ENCODE peak calls at places on chromosomes 3 and 15, in five cellular contexts. One of them, this sample, is unnamed.
A peak's percentile ranks its signal among the peaks of the same experiment; 100 is the strongest.

GRCh38 chr3:43786102-43786952 is 95.6 kb downstream of the ABHD5 start:
- DNase-seq in lower lobe of right lung: no peak
- DNase-seq in fibroblast of mammary gland: no peak
- DNase-seq in hepatocyte: no peak
- DNase-seq in lower leg skin: no peak
- DNase-seq in this sample: no peak

GRCh38 chr3:151795276-151795675 is 18.6 kb upstream of the AADAC start:
- DNase-seq in lower lobe of right lung: no peak
- DNase-seq in fibroblast of mammary gland: peak; percentile 91
- DNase-seq in hepatocyte: no peak
- DNase-seq in lower leg skin: no peak
- DNase-seq in this sample: no peak

GRCh38 chr3:126807795-126808194 is 103.8 kb downstream of the CHCHD6 start:
- DNase-seq in lower lobe of right lung: no peak
- DNase-seq in fibroblast of mammary gland: peak; percentile 64
- DNase-seq in hepatocyte: no peak
- DNase-seq in lower leg skin: no peak
- DNase-seq in this sample: no peak

GRCh38 chr3:23129817-23130216 is 73.3 kb upstream of the UBE2E2 start:
- DNase-seq in lower lobe of right lung: no peak
- DNase-seq in fibroblast of mammary gland: peak; percentile 71
- DNase-seq in hepatocyte: peak; percentile 51
- DNase-seq in lower leg skin: no peak
- DNase-seq in this sample: no peak

GRCh38 chr3:186171528-186171927 is 62.6 kb upstream of the ETV5 start:
- DNase-seq in lower lobe of right lung: no peak
- DNase-seq in fibroblast of mammary gland: no peak
- DNase-seq in hepatocyte: no peak
- DNase-seq in lower leg skin: no peak
- DNase-seq in this sample: no peak

GRCh38 chr3:195212033-195212748 is 58.8 kb downstream of the XXYLT1 start:
- DNase-seq in lower lobe of right lung: no peak
- DNase-seq in fibroblast of mammary gland: no peak
- DNase-seq in hepatocyte: no peak
- DNase-seq in lower leg skin: peak; percentile 10
- DNase-seq in this sample: peak; percentile 13

GRCh38 chr3:61571516-61572336 is 10.4 kb downstream of the PTPRG start:
- DNase-seq in lower lobe of right lung: no peak
- DNase-seq in fibroblast of mammary gland: peak; percentile 96
- DNase-seq in hepatocyte: no peak
- DNase-seq in lower leg skin: no peak
- DNase-seq in this sample: no peak

GRCh38 chr3:126100688-126101301 is 16.9 kb upstream of the SLC41A3 start:
- DNase-seq in lower lobe of right lung: no peak
- DNase-seq in fibroblast of mammary gland: peak; percentile 66
- DNase-seq in hepatocyte: no peak
- DNase-seq in lower leg skin: no peak
- DNase-seq in this sample: no peak

GRCh38 chr3:69433938-69434263 is 48.0 kb upstream of the FRMD4B start:
- DNase-seq in lower lobe of right lung: no peak
- DNase-seq in fibroblast of mammary gland: no peak
- DNase-seq in hepatocyte: peak; percentile 55
- DNase-seq in lower leg skin: no peak
- DNase-seq in this sample: no peak

DNA sequence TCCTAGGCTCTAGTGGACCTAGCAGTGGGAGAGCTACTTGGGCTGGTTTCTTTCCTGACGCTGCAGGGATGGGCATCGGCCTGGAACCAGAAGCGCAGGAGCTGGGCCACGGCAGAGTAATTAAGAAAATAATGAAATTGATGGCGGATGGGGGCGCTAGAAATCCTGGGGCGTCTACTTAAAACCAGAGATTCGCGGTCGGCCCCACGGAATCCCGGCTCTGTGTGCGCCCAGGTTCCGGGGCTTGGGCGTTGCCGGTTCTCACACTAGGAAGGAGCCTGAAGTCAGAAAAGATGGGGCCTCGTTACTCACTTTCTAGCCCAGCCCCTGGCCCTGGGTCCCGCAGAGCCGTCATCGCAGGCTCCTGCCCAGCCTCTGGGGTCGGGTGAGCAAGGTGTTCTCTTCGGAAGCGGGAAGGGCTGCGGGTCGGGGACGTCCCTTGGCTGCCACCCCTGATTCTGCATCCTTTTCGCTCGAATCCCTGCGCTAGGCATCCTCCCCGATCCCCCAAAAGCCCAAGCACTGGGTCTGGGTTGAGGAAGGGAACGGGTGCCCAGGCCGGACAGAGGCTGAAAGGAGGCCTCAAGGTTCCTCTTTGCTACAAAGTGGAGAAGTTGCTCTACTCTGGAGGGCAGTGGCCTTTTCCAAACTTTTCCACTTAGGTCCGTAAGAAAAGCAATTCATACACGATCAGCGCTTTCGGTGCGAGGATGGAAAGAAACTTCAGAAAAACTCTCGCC is 6.1 kb downstream of the SOX14 start:
- DNase-seq in lower lobe of right lung: no peak
- DNase-seq in fibroblast of mammary gland: no peak
- DNase-seq in hepatocyte: no peak
- DNase-seq in lower leg skin: no peak
- DNase-seq in this sample: no peak
- TF ChIP-seq CTCF in lower lobe of right lung: no peak
- TF ChIP-seq CTCF in fibroblast of mammary gland: no peak
- TF ChIP-seq CTCF in hepatocyte: no peak
- TF ChIP-seq CTCF in lower leg skin: no peak
- TF ChIP-seq CTCF in this sample: no peak

DNA sequence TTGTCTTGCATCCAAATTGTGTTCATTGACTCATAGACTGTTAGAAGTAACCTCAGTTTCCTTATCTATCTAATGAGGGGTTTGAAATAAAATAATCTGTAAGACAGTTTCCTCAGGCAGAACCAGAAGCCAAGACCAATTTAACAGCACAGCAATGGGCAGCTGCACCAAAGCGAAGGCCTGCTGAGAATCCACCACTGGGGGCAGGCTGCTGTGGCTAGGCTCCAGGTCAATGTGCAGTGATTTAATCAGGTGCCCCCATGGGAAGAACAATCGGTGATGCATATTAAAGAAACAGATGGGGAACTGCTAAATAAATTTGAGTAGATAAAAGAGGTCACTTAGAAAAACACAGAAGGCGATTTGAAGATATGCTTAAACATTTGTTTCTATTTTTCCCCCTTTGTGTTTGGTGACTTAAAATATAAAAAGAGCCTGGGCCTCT is 28.0 kb upstream of the TMOD3 start:
- DNase-seq in lower lobe of right lung: no peak
- DNase-seq in fibroblast of mammary gland: peak; percentile 31
- DNase-seq in hepatocyte: peak; percentile 27
- DNase-seq in lower leg skin: no peak
- DNase-seq in this sample: no peak
- TF ChIP-seq CTCF in lower lobe of right lung: peak; percentile 44
- TF ChIP-seq CTCF in fibroblast of mammary gland: peak; percentile 58
- TF ChIP-seq CTCF in hepatocyte: peak; percentile 45
- TF ChIP-seq CTCF in lower leg skin: no peak
- TF ChIP-seq CTCF in this sample: no peak

GRCh38 chr3:176663819-176664218 is 533.5 kb downstream of the TBL1XR1 start:
- DNase-seq in lower lobe of right lung: no peak
- DNase-seq in fibroblast of mammary gland: peak; percentile 79
- DNase-seq in hepatocyte: peak; percentile 54
- DNase-seq in lower leg skin: no peak
- DNase-seq in this sample: no peak
- TF ChIP-seq CTCF in lower lobe of right lung: peak; percentile 20
- TF ChIP-seq CTCF in fibroblast of mammary gland: peak; percentile 47
- TF ChIP-seq CTCF in hepatocyte: peak; percentile 55
- TF ChIP-seq CTCF in lower leg skin: no peak
- TF ChIP-seq CTCF in this sample: no peak

GRCh38 chr3:146020969-146021368 is 140.0 kb downstream of the PLOD2 start:
- DNase-seq in lower lobe of right lung: no peak
- DNase-seq in fibroblast of mammary gland: peak; percentile 5
- DNase-seq in hepatocyte: no peak
- DNase-seq in lower leg skin: no peak
- DNase-seq in this sample: no peak
- TF ChIP-seq CTCF in lower lobe of right lung: no peak
- TF ChIP-seq CTCF in fibroblast of mammary gland: no peak
- TF ChIP-seq CTCF in hepatocyte: no peak
- TF ChIP-seq CTCF in lower leg skin: no peak
- TF ChIP-seq CTCF in this sample: no peak